ENCODE peak calls at places on chromosome 4, in nine cellular contexts. T is GM20000; F is tibial artery; M is mesenteric fat pad; U is cardiac septum; W is effector memory CD8-positive, alpha-beta T cell; X is esophagus squamous epithelium; I is D341Med; C is stimulated activated CD8-positive, alpha-beta memory T cell treated with anti-CD3 and anti-CD28 coated beads, Interleukin-15, amount 100 ng/mL, for 24 hours. P is an unnamed sample.

GRCh38 chr4:103018391-103019318 is 850 bp downstream of the SLC9B1 start:
- DNase-seq in T (no peak), F (peak), M (no peak), U (no peak), W (no peak), X (no peak), I (peak), C (no peak), P (peak)

GRCh38 chr4:154492288-154492687 is 689 bp upstream of the DCHS2 start:
- DNase-seq in T (no peak), F (no peak), M (no peak), U (no peak), W (no peak), X (no peak), I (no peak), C (no peak), P (no peak)

GRCh38 chr4:89397464-89397863 is 89.9 kb upstream of the GPRIN3 start:
- DNase-seq in T (no peak), F (no peak), M (no peak), U (no peak), W (no peak), X (no peak), I (no peak), C (no peak), P (no peak)

GRCh38 chr4:183426507-183426906 is 17.9 kb upstream of the CDKN2AIP start:
- DNase-seq in T (no peak), F (no peak), M (no peak), U (no peak), W (no peak), X (no peak), I (no peak), C (no peak), P (no peak)

GRCh38 chr4:116302990-116303735 is 782.2 kb downstream of the TRAM1L1 start:
- DNase-seq in T (no peak), F (no peak), M (no peak), U (no peak), W (no peak), X (no peak), I (no peak), C (no peak), P (no peak)

GRCh38 chr4:2995546-2996265 is 32.3 kb downstream of the GRK4 start:
- DNase-seq in T (no peak), F (no peak), M (no peak), U (no peak), W (no peak), X (no peak), I (no peak), C (no peak), P (peak)

GRCh38 chr4:166312166-166312565 is 439.1 kb downstream of the TLL1 start:
- DNase-seq in T (no peak), F (no peak), M (no peak), U (no peak), W (no peak), X (no peak), I (no peak), C (no peak), P (no peak)

GRCh38 chr4:27861381-27861787 is 1000.7 kb downstream of the STIM2 start:
- DNase-seq in T (no peak), F (no peak), M (no peak), U (no peak), W (no peak), X (no peak), I (peak), C (no peak), P (peak)

GRCh38 chr4:7046971-7047370 is 3.8 kb downstream of the TADA2B start:
- DNase-seq in T (no peak), F (no peak), M (no peak), U (no peak), W (no peak), X (no peak), I (no peak), C (no peak), P (no peak)

GRCh38 chr4:149987330-149987751 is 90.9 kb upstream of the DCLK2 start:
- DNase-seq in T (no peak), F (no peak), M (no peak), U (no peak), W (no peak), X (no peak), I (no peak), C (no peak), P (no peak)

GRCh38 chr4:14348506-14348905 is 653.8 kb upstream of the CPEB2 start:
- DNase-seq in T (no peak), F (no peak), M (no peak), U (no peak), W (no peak), X (no peak), I (no peak), C (no peak), P (no peak)

GRCh38 chr4:94446386-94446785 is 5.4 kb upstream of the PDLIM5 start:
- DNase-seq in T (no peak), F (no peak), M (no peak), U (no peak), W (no peak), X (no peak), I (no peak), C (no peak), P (no peak)

GRCh38 chr4:148092316-148093014 is 349.7 kb downstream of the NR3C2 start:
- DNase-seq in T (no peak), F (no peak), M (no peak), U (no peak), W (no peak), X (no peak), I (no peak), C (no peak), P (no peak)

GRCh38 chr4:98261291-98262271 is at the start of gene RAP1GDS1:
- DNase-seq in T (peak), F (peak), M (peak), U (peak), W (peak), X (peak), I (peak), C (peak), P (peak)

GRCh38 chr4:166012129-166013078 is 139.4 kb downstream of the TLL1 start:
- DNase-seq in T (no peak), F (no peak), M (no peak), U (no peak), W (no peak), X (no peak), I (no peak), C (no peak), P (no peak)

GRCh38 chr4:138659640-138660325 is 355.8 kb upstream of the NOCT start:
- DNase-seq in T (no peak), F (no peak), M (no peak), U (no peak), W (no peak), X (no peak), I (no peak), C (no peak), P (no peak)

GRCh38 chr4:173074501-173074946 is 94.1 kb upstream of the GALNT7 start:
- DNase-seq in T (no peak), F (no peak), M (no peak), U (no peak), W (no peak), X (no peak), I (no peak), C (no peak), P (no peak)

GRCh38 chr4:14345356-14345775 is 656.9 kb upstream of the CPEB2 start:
- DNase-seq in T (no peak), F (no peak), M (no peak), U (no peak), W (no peak), X (no peak), I (no peak), C (no peak), P (no peak)

GRCh38 chr4:1604706-1605205 is 79.4 kb downstream of the FAM53A start:
- DNase-seq in T (no peak), F (no peak), M (no peak), U (peak), W (no peak), X (no peak), I (peak), C (no peak), P (no peak)

GRCh38 chr4:42385534-42385933 is 11.8 kb upstream of the SHISA3 start:
- DNase-seq in T (no peak), F (no peak), M (no peak), U (no peak), W (no peak), X (no peak), I (no peak), C (no peak), P (no peak)

GRCh38 chr4:42654606-42655005 is 2.3 kb downstream of the ATP8A1 start:
- DNase-seq in T (peak), F (no peak), M (no peak), U (no peak), W (no peak), X (no peak), I (no peak), C (no peak), P (no peak)

GRCh38 chr4:109809657-109810056 is 5.9 kb upstream of the GAR1 start:
- DNase-seq in T (no peak), F (no peak), M (no peak), U (no peak), W (no peak), X (no peak), I (no peak), C (no peak), P (no peak)

GRCh38 chr4:86159216-86159615 is 200.6 kb downstream of the MAPK10 start:
- DNase-seq in T (no peak), F (no peak), M (no peak), U (no peak), W (no peak), X (no peak), I (no peak), C (no peak), P (no peak)

GRCh38 chr4:189202182-189202868 is 738.3 kb upstream of the FRG1 start:
- DNase-seq in T (peak), F (peak), M (no peak), U (no peak), W (no peak), X (peak), I (peak), C (no peak), P (peak)

GRCh38 chr4:98446499-98447375 is 185.6 kb downstream of the RAP1GDS1 start:
- DNase-seq in T (peak), F (no peak), M (no peak), U (no peak), W (peak), X (no peak), I (no peak), C (no peak), P (no peak)

GRCh38 chr4:54065282-54066087 is 1.1 kb upstream of the CHIC2 start:
- DNase-seq in T (no peak), F (no peak), M (no peak), U (no peak), W (no peak), X (no peak), I (no peak), C (no peak), P (peak)

GRCh38 chr4:8534601-8535000 is 45.6 kb upstream of the GPR78 start:
- DNase-seq in T (no peak), F (no peak), M (no peak), U (no peak), W (no peak), X (no peak), I (no peak), C (no peak), P (no peak)

GRCh38 chr4:11429646-11430045 is 952 bp upstream of the HS3ST1 start:
- DNase-seq in T (no peak), F (no peak), M (no peak), U (no peak), W (no peak), X (no peak), I (no peak), C (no peak), P (no peak)

GRCh38 chr4:101813604-101814003 is 23.1 kb downstream of the BANK1 start:
- DNase-seq in T (peak), F (no peak), M (no peak), U (no peak), W (no peak), X (no peak), I (no peak), C (no peak), P (no peak)

GRCh38 chr4:88964450-88964849 is 92.5 kb downstream of the FAM13A start:
- DNase-seq in T (no peak), F (no peak), M (no peak), U (no peak), W (no peak), X (no peak), I (no peak), C (no peak), P (no peak)

GRCh38 chr4:5051210-5051691 is at the start of gene STK32B:
- DNase-seq in T (peak), F (peak), M (no peak), U (no peak), W (no peak), X (no peak), I (peak), C (no peak), P (peak)

GRCh38 chr4:165964591-165964990 is 91.6 kb downstream of the TLL1 start:
- DNase-seq in T (no peak), F (no peak), M (no peak), U (no peak), W (no peak), X (no peak), I (no peak), C (no peak), P (no peak)

GRCh38 chr4:183468210-183469095 is 24.0 kb downstream of the CDKN2AIP start:
- DNase-seq in T (no peak), F (no peak), M (no peak), U (no peak), W (no peak), X (no peak), I (no peak), C (no peak), P (no peak)

GRCh38 chr4:142265536-142265935 is 580.6 kb downstream of the INPP4B start:
- DNase-seq in T (no peak), F (no peak), M (no peak), U (no peak), W (no peak), X (no peak), I (no peak), C (no peak), P (no peak)

GRCh38 chr4:30386266-30386895 is 333.8 kb upstream of the PCDH7 start:
- DNase-seq in T (no peak), F (no peak), M (no peak), U (no peak), W (no peak), X (no peak), I (no peak), C (no peak), P (no peak)